ENCODE peak calls at places on chromosomes 4 and X, in five cellular contexts. I is hepatic stellate cell, T is HT1080, C is DMS 273 treated with DMSO at 0.1 percent for 48 hours, R is coronary artery. L is an unnamed sample.

GRCh38 chr4:56874166-56874565 is 33.5 kb upstream of the REST start:
- DNase-seq in C (no peak), T (no peak), I (no peak), R (no peak), L (no peak)

GRCh38 chr4:177155454-177155853 is 154.2 kb upstream of the NEIL3 start:
- DNase-seq in R (no peak), T (no peak), C (no peak), I (no peak), L (no peak)

GRCh38 chr4:110270492-110271197 is 72.2 kb upstream of the ELOVL6 start:
- DNase-seq in R (no peak), I (peak; percentile 15), T (peak; percentile 63), C (no peak), L (no peak)

GRCh38 chr4:73945674-73946449 is 36.0 kb downstream of the PF4 start:
- DNase-seq in C (no peak), I (no peak), R (no peak), T (no peak), L (no peak)

GRCh38 chrX:125203737-125204578 is 115.7 kb upstream of the TEX13C start:
- DNase-seq in C (no peak), T (peak; percentile 76), R (no peak), I (no peak), L (no peak)

GRCh38 chr4:5276475-5277045 is 225.3 kb downstream of the STK32B start:
- DNase-seq in I (no peak), C (no peak), R (no peak), T (no peak), L (no peak)

GRCh38 chr4:2858451-2859217 is 15.0 kb downstream of the ADD1 start:
- DNase-seq in I (no peak), R (no peak), T (no peak), C (no peak), L (no peak)

GRCh38 chr4:121791481-121791880 is 9.6 kb upstream of the EXOSC9 start:
- DNase-seq in R (no peak), T (peak; percentile 42), C (no peak), I (peak; percentile 26), L (no peak)

GRCh38 chrX:72498782-72499181 is 73.9 kb downstream of the HDAC8 start:
- DNase-seq in T (peak; percentile 0), C (no peak), I (no peak), R (no peak), L (no peak)

GRCh38 chr4:13493793-13494192 is 9.7 kb upstream of the RAB28 start:
- DNase-seq in I (no peak), C (no peak), R (no peak), T (no peak), L (no peak)

GRCh38 chrX:19625612-19626011 is 110.3 kb upstream of the MAP3K15 start:
- DNase-seq in I (no peak), R (no peak), C (no peak), T (peak; percentile 88), L (no peak)

GRCh38 chrX:41522071-41522470 is 74.9 kb downstream of the NYX start:
- DNase-seq in C (no peak), I (no peak), R (no peak), T (no peak), L (no peak)

GRCh38 chr4:127781303-127782024 is 658 bp upstream of the HSPA4L start:
- DNase-seq in I (peak; percentile 46), C (no peak), T (no peak), R (peak; percentile 80), L (peak; percentile 76)

GRCh38 chrX:13487731-13488505 is 81.5 kb upstream of the EGFL6 start:
- DNase-seq in T (peak; percentile 77), R (no peak), C (peak; percentile 63), I (peak; percentile 67), L (no peak)

GRCh38 chrX:119734897-119735339 is 23.5 kb upstream of the SOWAHD start:
- DNase-seq in I (no peak), T (no peak), C (peak; percentile 28), R (no peak), L (peak; percentile 78)

GRCh38 chr4:140081582-140082398 is 72.2 kb downstream of the MAML3 start:
- DNase-seq in I (no peak), R (no peak), T (no peak), C (no peak), L (no peak)

GRCh38 chr4:75542824-75543223 is 13.0 kb upstream of the ODAPH start:
- DNase-seq in R (no peak), I (peak; percentile 41), T (peak; percentile 95), C (no peak), L (no peak)

GRCh38 chr4:153345011-153345981 is 808 bp downstream of the MND1 start:
- DNase-seq in R (no peak), C (peak; percentile 13), T (peak; percentile 74), I (peak; percentile 39), L (no peak)

GRCh38 chr4:5971077-5971447 is 47.2 kb downstream of the C4orf50 start:
- DNase-seq in C (no peak), R (peak; percentile 60), T (no peak), I (no peak), L (peak; percentile 74)

GRCh38 chrX:30278365-30278764 is 30.8 kb downstream of the NR0B1 start:
- DNase-seq in R (no peak), C (no peak), T (peak; percentile 57), I (no peak), L (no peak)

GRCh38 chr4:2048831-2049230 is 10.3 kb upstream of the NAT8L start:
- DNase-seq in I (no peak), C (no peak), R (peak; percentile 54), T (no peak), L (peak; percentile 2)

GRCh38 chr4:169207436-169208089 is 63.2 kb downstream of the SH3RF1 start:
- DNase-seq in T (no peak), R (no peak), I (no peak), C (no peak), L (no peak)

GRCh38 chr4:8467016-8467415 is 26.4 kb downstream of the TRMT44 start:
- DNase-seq in T (no peak), C (no peak), R (no peak), I (no peak), L (no peak)

GRCh38 chr4:92636038-92636825 is 332.5 kb downstream of the GRID2 start:
- DNase-seq in T (no peak), R (no peak), C (no peak), I (no peak), L (no peak)

GRCh38 chr4:152640058-152640921 is 39.5 kb downstream of the TMEM154 start:
- DNase-seq in C (no peak), R (no peak), I (peak; percentile 14), T (peak; percentile 38), L (no peak)

GRCh38 chr4:105990933-105991332 is 95.7 kb downstream of the NPNT start:
- DNase-seq in T (peak; percentile 94), C (no peak), R (peak; percentile 76), I (peak; percentile 81), L (peak; percentile 94)

GRCh38 chrX:150058728-150059127 is 120.4 kb upstream of the EOLA2 start:
- DNase-seq in R (no peak), C (no peak), T (no peak), I (no peak), L (no peak)

GRCh38 chr4:161799687-161800086 is 364.1 kb downstream of the FSTL5 start:
- DNase-seq in C (no peak), I (no peak), R (no peak), T (no peak), L (no peak)

GRCh38 chr4:152970102-152970820 is 34.1 kb downstream of the FHDC1 start:
- DNase-seq in I (no peak), C (no peak), T (peak; percentile 48), R (no peak), L (no peak)

GRCh38 chrX:46967547-46967946 is 55.3 kb downstream of the JADE3 start:
- DNase-seq in I (no peak), R (no peak), C (no peak), T (no peak), L (no peak)

GRCh38 chrX:3046253-3046909 is 5.1 kb downstream of the ARSF start:
- DNase-seq in R (no peak), I (no peak), T (no peak), C (no peak), L (no peak)

GRCh38 chrX:41033299-41033698 is 51.9 kb upstream of the USP9X start:
- DNase-seq in C (peak; percentile 21), R (no peak), I (no peak), T (no peak), L (no peak)